ENCODE peak calls at places on chromosomes 3 and 15, in ten cellular contexts. O, Q, R, D, S, M, F, A, G and C are unnamed samples.

GRCh38 chr3:194871864-194872668 is 186.4 kb downstream of the FAM43A start:
- DNase-seq in A (no peak), M (no peak), S (no peak), F (no peak), Q (no peak), G (no peak), O (peak; percentile 16), R (no peak), D (peak; percentile 65), C (no peak)

GRCh38 chr3:40566699-40567098 is 41.9 kb downstream of the ZNF621 start:
- DNase-seq in O (no peak), D (no peak), M (no peak), F (no peak), R (no peak), S (no peak), A (no peak), Q (no peak), G (no peak), C (no peak)

GRCh38 chr15:68228143-68228970 is 1.2 kb downstream of the CLN6 start:
- DNase-seq in F (no peak), O (peak; percentile 34), A (no peak), G (no peak), R (peak; percentile 13), Q (no peak), S (no peak), M (no peak), D (no peak), C (no peak)

GRCh38 chr3:132568427-132568826 is 28.6 kb upstream of the ACKR4 start:
- DNase-seq in D (no peak), S (no peak), G (no peak), M (no peak), R (no peak), O (no peak), Q (no peak), A (no peak), F (no peak), C (no peak)

GRCh38 chr3:184325715-184326114 is 11.3 kb downstream of the EIF4G1 start:
- DNase-seq in F (no peak), G (no peak), D (no peak), S (no peak), A (no peak), M (no peak), O (no peak), R (no peak), Q (no peak), C (no peak)

GRCh38 chr3:143157957-143158548 is 38.5 kb downstream of the CHST2 start:
- DNase-seq in R (peak; percentile 34), D (no peak), G (no peak), O (no peak), A (no peak), M (no peak), S (no peak), F (no peak), Q (no peak), C (no peak)

GRCh38 chr15:85482896-85483295 is 102.5 kb downstream of the AKAP13 start:
- DNase-seq in D (peak; percentile 76), S (no peak), O (peak; percentile 71), Q (no peak), M (no peak), A (no peak), R (peak; percentile 76), G (no peak), F (no peak), C (no peak)

GRCh38 chr15:52076889-52077781 is 35.4 kb downstream of the BCL2L10 start:
- DNase-seq in F (no peak), A (peak; percentile 62), S (no peak), D (peak; percentile 66), R (peak; percentile 61), G (no peak), M (no peak), Q (no peak), O (peak; percentile 75), C (no peak)

GRCh38 chr3:115292677-115293076 is 145.6 kb upstream of the ZBTB20 start:
- DNase-seq in R (no peak), Q (no peak), A (no peak), D (no peak), O (no peak), S (no peak), G (no peak), M (no peak), F (no peak), C (no peak)

GRCh38 chr3:14685204-14685603 is 10.3 kb downstream of the C3orf20 start:
- DNase-seq in O (no peak), S (no peak), M (no peak), G (no peak), F (no peak), R (no peak), Q (no peak), D (no peak), A (no peak), C (no peak)

GRCh38 chr15:57445872-57446271 is 69.6 kb downstream of the CGNL1 start:
- DNase-seq in G (no peak), F (no peak), M (no peak), S (no peak), D (no peak), Q (no peak), A (no peak), O (peak; percentile 17), R (no peak), C (no peak)

GRCh38 chr3:4421121-4421520 is 45.9 kb downstream of the SUMF1 start:
- DNase-seq in R (peak; percentile 62), D (peak; percentile 76), A (peak; percentile 22), Q (no peak), G (no peak), M (no peak), F (no peak), O (peak; percentile 8), S (no peak), C (peak; percentile 21)

GRCh38 chr15:83886321-83886720 is 232.4 kb downstream of the ADAMTSL3 start:
- DNase-seq in A (no peak), Q (no peak), G (no peak), R (no peak), S (no peak), D (no peak), O (no peak), M (no peak), F (no peak), C (no peak)

GRCh38 chr15:70243686-70244540 is 146.2 kb upstream of the TLE3 start:
- DNase-seq in F (no peak), M (no peak), S (no peak), O (no peak), Q (no peak), A (no peak), G (no peak), R (no peak), D (no peak), C (no peak)

GRCh38 chr3:55362206-55362960 is 124.7 kb downstream of the WNT5A start:
- DNase-seq in A (no peak), R (no peak), G (no peak), Q (no peak), O (no peak), F (no peak), S (no peak), M (no peak), D (peak; percentile 35), C (no peak)

GRCh38 chr3:128319107-128319506 is 147.6 kb downstream of the DNAJB8 start:
- DNase-seq in R (no peak), M (no peak), A (no peak), D (no peak), G (no peak), S (no peak), F (no peak), Q (no peak), O (no peak), C (no peak)

GRCh38 chr15:22930782-22931484 is 49.2 kb downstream of the CYFIP1 start:
- DNase-seq in Q (no peak), S (peak; percentile 2), M (no peak), D (no peak), A (no peak), R (no peak), F (no peak), O (no peak), G (no peak), C (peak; percentile 85)

GRCh38 chr3:80696280-80696679 is 928.5 kb upstream of the ROBO1 start:
- DNase-seq in D (no peak), G (no peak), S (no peak), Q (no peak), R (peak; percentile 51), O (peak; percentile 52), F (no peak), A (no peak), M (no peak), C (peak; percentile 22)